ENCODE peak calls at places on chromosomes 6 and 20, in ten cellular contexts. B is prostate gland; S is anterior cingulate cortex; T is endothelial cell; K is NCI-H1417; H is stromal cell of bone marrow; J is fibroblast of mammary gland; X is T-helper 9 cell; P is AG10803; N is effector CD4-positive, alpha-beta T cell. R is an unnamed sample.

GRCh38 chr6:162875070-162875469 is 147.3 kb downstream of the PACRG start:
- DNase-seq in J (no peak), X (no peak), T (no peak), K (no peak), S (no peak), P (no peak), B (no peak), H (no peak), N (no peak), R (no peak)

GRCh38 chr6:165260462-165260861 is 48.9 kb downstream of the C6orf118 start:
- DNase-seq in S (no peak), X (no peak), J (no peak), K (no peak), T (no peak), B (no peak), H (no peak), P (no peak), N (no peak), R (no peak)

GRCh38 chr6:20403766-20404640 is 2.3 kb downstream of the E2F3 start:
- DNase-seq in S (no peak), J (peak), P (peak), B (no peak), K (peak), N (peak), H (peak), T (no peak), X (peak), R (peak)

GRCh38 chr20:57129303-57129702 is 137.1 kb downstream of the BMP7 start:
- DNase-seq in X (no peak), S (no peak), N (no peak), J (no peak), B (no peak), K (no peak), H (no peak), P (no peak), T (no peak), R (no peak)

GRCh38 chr6:156420172-156420993 is 356.8 kb upstream of the ARID1B start:
- DNase-seq in P (peak), H (no peak), J (peak), X (no peak), S (no peak), B (no peak), T (no peak), N (no peak), K (no peak), R (no peak)

GRCh38 chr6:107977283-107977682 is 19.3 kb upstream of the SEC63 start:
- DNase-seq in B (no peak), J (peak), S (no peak), N (no peak), X (no peak), T (peak), H (no peak), P (peak), K (peak), R (peak)

GRCh38 chr20:37284691-37285124 is 4.7 kb upstream of the MANBAL start:
- DNase-seq in S (no peak), T (no peak), K (no peak), P (no peak), X (no peak), J (no peak), H (no peak), N (no peak), B (no peak), R (no peak)

GRCh38 chr20:17083738-17084137 is 143.1 kb upstream of the PCSK2 start:
- DNase-seq in X (no peak), T (peak), J (no peak), P (no peak), H (no peak), N (no peak), K (no peak), S (no peak), B (no peak), R (no peak)

GRCh38 chr6:138264372-138264880 is 46.1 kb upstream of the PBOV1 start:
- DNase-seq in H (no peak), S (no peak), J (no peak), P (no peak), K (no peak), X (no peak), T (no peak), N (no peak), B (no peak), R (no peak)

GRCh38 chr20:23112595-23112994 is 26.5 kb upstream of the CD93 start:
- DNase-seq in B (no peak), S (no peak), X (no peak), K (peak), T (no peak), H (no peak), N (no peak), J (no peak), P (no peak), R (no peak)

R was measured in amniotic epithelial cell.